ENCODE peak calls at places on chromosomes 5 and 9, in nine cellular contexts. One of them, this sample, is unnamed.

GRCh38 chr5:427415-428087 is 15.4 kb upstream of the EXOC3 start:
- DNase-seq in NCI-H226: no peak
- DNase-seq in activated T-cell treated with anti-CD3 and anti-CD28 coated beads, Interleukin-2, amount 50 U/mL, for 24 hours: no peak
- DNase-seq in astrocyte of the spinal cord: no peak
- DNase-seq in NCI-H1694: no peak
- DNase-seq in central memory CD8-positive, alpha-beta T cell: no peak
- DNase-seq in GM12865: no peak
- DNase-seq in NAMALWA: no peak
- DNase-seq in HCEC 1CT: no peak
- DNase-seq in this sample: no peak

GRCh38 chr9:77865385-77865784 is 166.2 kb downstream of the GNAQ start:
- DNase-seq in central memory CD8-positive, alpha-beta T cell: no peak
- DNase-seq in NAMALWA: no peak
- DNase-seq in NCI-H1694: no peak
- DNase-seq in astrocyte of the spinal cord: no peak
- DNase-seq in activated T-cell treated with anti-CD3 and anti-CD28 coated beads, Interleukin-2, amount 50 U/mL, for 24 hours: no peak
- DNase-seq in NCI-H226: no peak
- DNase-seq in GM12865: no peak
- DNase-seq in HCEC 1CT: no peak
- DNase-seq in this sample: no peak

GRCh38 chr9:34457266-34458012 is 931 bp downstream of the FAM219A start:
- DNase-seq in NCI-H1694: peak
- DNase-seq in astrocyte of the spinal cord: peak
- DNase-seq in HCEC 1CT: peak
- DNase-seq in NAMALWA: no peak
- DNase-seq in NCI-H226: no peak
- DNase-seq in activated T-cell treated with anti-CD3 and anti-CD28 coated beads, Interleukin-2, amount 50 U/mL, for 24 hours: peak
- DNase-seq in central memory CD8-positive, alpha-beta T cell: no peak
- DNase-seq in GM12865: no peak
- DNase-seq in this sample: peak

GRCh38 chr5:122153230-122153629 is 23.9 kb downstream of the ZNF474 start:
- DNase-seq in central memory CD8-positive, alpha-beta T cell: no peak
- DNase-seq in activated T-cell treated with anti-CD3 and anti-CD28 coated beads, Interleukin-2, amount 50 U/mL, for 24 hours: no peak
- DNase-seq in HCEC 1CT: peak
- DNase-seq in GM12865: no peak
- DNase-seq in NAMALWA: no peak
- DNase-seq in NCI-H226: peak
- DNase-seq in NCI-H1694: no peak
- DNase-seq in astrocyte of the spinal cord: peak
- DNase-seq in this sample: no peak

GRCh38 chr9:135522137-135522877 is 1.1 kb downstream of the LCN1 start:
- DNase-seq in NAMALWA: no peak
- DNase-seq in NCI-H226: no peak
- DNase-seq in central memory CD8-positive, alpha-beta T cell: no peak
- DNase-seq in GM12865: no peak
- DNase-seq in HCEC 1CT: no peak
- DNase-seq in astrocyte of the spinal cord: no peak
- DNase-seq in NCI-H1694: no peak
- DNase-seq in activated T-cell treated with anti-CD3 and anti-CD28 coated beads, Interleukin-2, amount 50 U/mL, for 24 hours: peak
- DNase-seq in this sample: no peak

GRCh38 chr5:172696171-172696849 is 55.2 kb downstream of the NEURL1B start:
- DNase-seq in NCI-H226: peak
- DNase-seq in GM12865: no peak
- DNase-seq in activated T-cell treated with anti-CD3 and anti-CD28 coated beads, Interleukin-2, amount 50 U/mL, for 24 hours: no peak
- DNase-seq in central memory CD8-positive, alpha-beta T cell: no peak
- DNase-seq in HCEC 1CT: no peak
- DNase-seq in astrocyte of the spinal cord: no peak
- DNase-seq in NCI-H1694: no peak
- DNase-seq in NAMALWA: no peak
- DNase-seq in this sample: no peak

GRCh38 chr5:96807099-96807654 is 568 bp downstream of the ERAP1 start:
- DNase-seq in NAMALWA: peak
- DNase-seq in NCI-H1694: no peak
- DNase-seq in GM12865: peak
- DNase-seq in astrocyte of the spinal cord: peak
- DNase-seq in central memory CD8-positive, alpha-beta T cell: no peak
- DNase-seq in HCEC 1CT: peak
- DNase-seq in activated T-cell treated with anti-CD3 and anti-CD28 coated beads, Interleukin-2, amount 50 U/mL, for 24 hours: no peak
- DNase-seq in NCI-H226: peak
- DNase-seq in this sample: peak

GRCh38 chr9:123034881-123035465 is 1.5 kb downstream of the GPR21 start:
- DNase-seq in HCEC 1CT: no peak
- DNase-seq in astrocyte of the spinal cord: no peak
- DNase-seq in central memory CD8-positive, alpha-beta T cell: no peak
- DNase-seq in activated T-cell treated with anti-CD3 and anti-CD28 coated beads, Interleukin-2, amount 50 U/mL, for 24 hours: no peak
- DNase-seq in NAMALWA: no peak
- DNase-seq in GM12865: no peak
- DNase-seq in NCI-H1694: no peak
- DNase-seq in NCI-H226: no peak
- DNase-seq in this sample: no peak

GRCh38 chr5:532521-533242 is 8.4 kb upstream of the SLC9A3 start:
- DNase-seq in GM12865: no peak
- DNase-seq in activated T-cell treated with anti-CD3 and anti-CD28 coated beads, Interleukin-2, amount 50 U/mL, for 24 hours: no peak
- DNase-seq in NCI-H1694: no peak
- DNase-seq in central memory CD8-positive, alpha-beta T cell: no peak
- DNase-seq in NCI-H226: no peak
- DNase-seq in NAMALWA: no peak
- DNase-seq in HCEC 1CT: no peak
- DNase-seq in astrocyte of the spinal cord: no peak
- DNase-seq in this sample: no peak

GRCh38 chr9:124496075-124496893 is 10.9 kb downstream of the NR5A1 start:
- DNase-seq in NCI-H226: no peak
- DNase-seq in HCEC 1CT: no peak
- DNase-seq in NAMALWA: no peak
- DNase-seq in astrocyte of the spinal cord: no peak
- DNase-seq in central memory CD8-positive, alpha-beta T cell: no peak
- DNase-seq in GM12865: peak
- DNase-seq in NCI-H1694: no peak
- DNase-seq in activated T-cell treated with anti-CD3 and anti-CD28 coated beads, Interleukin-2, amount 50 U/mL, for 24 hours: no peak
- DNase-seq in this sample: no peak

GRCh38 chr9:137434498-137435380 is 6.4 kb downstream of the ENTPD8 start:
- DNase-seq in NAMALWA: no peak
- DNase-seq in NCI-H1694: no peak
- DNase-seq in GM12865: no peak
- DNase-seq in NCI-H226: no peak
- DNase-seq in HCEC 1CT: no peak
- DNase-seq in central memory CD8-positive, alpha-beta T cell: no peak
- DNase-seq in astrocyte of the spinal cord: no peak
- DNase-seq in activated T-cell treated with anti-CD3 and anti-CD28 coated beads, Interleukin-2, amount 50 U/mL, for 24 hours: no peak
- DNase-seq in this sample: no peak

GRCh38 chr9:112308576-112308975 is 24.8 kb downstream of the PTBP3 start:
- DNase-seq in astrocyte of the spinal cord: no peak
- DNase-seq in central memory CD8-positive, alpha-beta T cell: no peak
- DNase-seq in NCI-H1694: no peak
- DNase-seq in activated T-cell treated with anti-CD3 and anti-CD28 coated beads, Interleukin-2, amount 50 U/mL, for 24 hours: no peak
- DNase-seq in NAMALWA: no peak
- DNase-seq in NCI-H226: no peak
- DNase-seq in GM12865: no peak
- DNase-seq in HCEC 1CT: no peak
- DNase-seq in this sample: no peak

GRCh38 chr5:130198927-130199326 is 294.7 kb downstream of the CHSY3 start:
- DNase-seq in NAMALWA: peak
- DNase-seq in NCI-H1694: no peak
- DNase-seq in astrocyte of the spinal cord: peak
- DNase-seq in HCEC 1CT: peak
- DNase-seq in central memory CD8-positive, alpha-beta T cell: no peak
- DNase-seq in GM12865: peak
- DNase-seq in activated T-cell treated with anti-CD3 and anti-CD28 coated beads, Interleukin-2, amount 50 U/mL, for 24 hours: no peak
- DNase-seq in NCI-H226: no peak
- DNase-seq in this sample: peak

GRCh38 chr9:120668399-120668798 is 45.9 kb downstream of the MEGF9 start:
- DNase-seq in NAMALWA: no peak
- DNase-seq in HCEC 1CT: no peak
- DNase-seq in NCI-H226: no peak
- DNase-seq in activated T-cell treated with anti-CD3 and anti-CD28 coated beads, Interleukin-2, amount 50 U/mL, for 24 hours: no peak
- DNase-seq in astrocyte of the spinal cord: no peak
- DNase-seq in NCI-H1694: no peak
- DNase-seq in GM12865: no peak
- DNase-seq in central memory CD8-positive, alpha-beta T cell: no peak
- DNase-seq in this sample: no peak

GRCh38 chr5:68374770-68375518 is 159.4 kb downstream of the PIK3R1 start:
- DNase-seq in astrocyte of the spinal cord: no peak
- DNase-seq in NCI-H1694: no peak
- DNase-seq in NCI-H226: no peak
- DNase-seq in activated T-cell treated with anti-CD3 and anti-CD28 coated beads, Interleukin-2, amount 50 U/mL, for 24 hours: no peak
- DNase-seq in central memory CD8-positive, alpha-beta T cell: no peak
- DNase-seq in HCEC 1CT: peak
- DNase-seq in GM12865: peak
- DNase-seq in NAMALWA: no peak
- DNase-seq in this sample: no peak

GRCh38 chr9:106059886-106060285 is 365.5 kb downstream of the TMEM38B start:
- DNase-seq in NAMALWA: no peak
- DNase-seq in astrocyte of the spinal cord: no peak
- DNase-seq in NCI-H1694: no peak
- DNase-seq in HCEC 1CT: no peak
- DNase-seq in NCI-H226: no peak
- DNase-seq in GM12865: no peak
- DNase-seq in activated T-cell treated with anti-CD3 and anti-CD28 coated beads, Interleukin-2, amount 50 U/mL, for 24 hours: no peak
- DNase-seq in central memory CD8-positive, alpha-beta T cell: no peak
- DNase-seq in this sample: no peak

GRCh38 chr9:107637421-107638420 is 148.2 kb upstream of the KLF4 start:
- DNase-seq in NCI-H1694: no peak
- DNase-seq in NCI-H226: no peak
- DNase-seq in activated T-cell treated with anti-CD3 and anti-CD28 coated beads, Interleukin-2, amount 50 U/mL, for 24 hours: no peak
- DNase-seq in central memory CD8-positive, alpha-beta T cell: no peak
- DNase-seq in NAMALWA: no peak
- DNase-seq in astrocyte of the spinal cord: peak
- DNase-seq in GM12865: peak
- DNase-seq in HCEC 1CT: peak
- DNase-seq in this sample: no peak

GRCh38 chr5:130074820-130075219 is 170.6 kb downstream of the CHSY3 start:
- DNase-seq in NCI-H226: no peak
- DNase-seq in activated T-cell treated with anti-CD3 and anti-CD28 coated beads, Interleukin-2, amount 50 U/mL, for 24 hours: no peak
- DNase-seq in NAMALWA: no peak
- DNase-seq in HCEC 1CT: no peak
- DNase-seq in central memory CD8-positive, alpha-beta T cell: no peak
- DNase-seq in GM12865: no peak
- DNase-seq in astrocyte of the spinal cord: no peak
- DNase-seq in NCI-H1694: no peak
- DNase-seq in this sample: no peak

GRCh38 chr5:153752890-153753289 is 262.4 kb downstream of the GRIA1 start:
- DNase-seq in astrocyte of the spinal cord: no peak
- DNase-seq in activated T-cell treated with anti-CD3 and anti-CD28 coated beads, Interleukin-2, amount 50 U/mL, for 24 hours: no peak
- DNase-seq in NCI-H226: peak
- DNase-seq in NAMALWA: no peak
- DNase-seq in NCI-H1694: no peak
- DNase-seq in central memory CD8-positive, alpha-beta T cell: no peak
- DNase-seq in GM12865: no peak
- DNase-seq in HCEC 1CT: no peak
- DNase-seq in this sample: no peak

GRCh38 chr9:135500071-135500524 is 384 bp upstream of the MRPS2 start:
- DNase-seq in central memory CD8-positive, alpha-beta T cell: no peak
- DNase-seq in GM12865: no peak
- DNase-seq in NCI-H1694: no peak
- DNase-seq in astrocyte of the spinal cord: no peak
- DNase-seq in HCEC 1CT: peak
- DNase-seq in NAMALWA: no peak
- DNase-seq in NCI-H226: peak
- DNase-seq in activated T-cell treated with anti-CD3 and anti-CD28 coated beads, Interleukin-2, amount 50 U/mL, for 24 hours: no peak
- DNase-seq in this sample: no peak

GRCh38 chr5:56200856-56201638 is 32.1 kb downstream of the ANKRD55 start:
- DNase-seq in activated T-cell treated with anti-CD3 and anti-CD28 coated beads, Interleukin-2, amount 50 U/mL, for 24 hours: peak
- DNase-seq in NAMALWA: peak
- DNase-seq in HCEC 1CT: peak
- DNase-seq in astrocyte of the spinal cord: peak
- DNase-seq in NCI-H1694: peak
- DNase-seq in central memory CD8-positive, alpha-beta T cell: peak
- DNase-seq in GM12865: peak
- DNase-seq in NCI-H226: peak
- DNase-seq in this sample: peak

This sample was measured in Karpas-422.